ENCODE peak calls at places on chromosome 5, in eight cellular contexts. V, G, O, B, N, I, X and J are unnamed samples.

GRCh38 chr5:176610430-176610763 is 441 bp upstream of the GPRIN1 start:
- DNase-seq in X (no peak), V (no peak), G (peak; percentile 76), I (no peak), O (no peak), N (no peak), B (no peak), J (no peak)

GRCh38 chr5:96344678-96345612 is 88.1 kb downstream of the PCSK1 start:
- DNase-seq in I (no peak), X (peak; percentile 38), G (no peak), B (peak; percentile 92), V (peak; percentile 71), N (peak; percentile 74), O (no peak), J (peak; percentile 94)

GRCh38 chr5:159915913-159916840 is at the start of gene ADRA1B:
- DNase-seq in O (no peak), G (peak; percentile 95), N (no peak), V (peak; percentile 63), I (peak; percentile 86), X (no peak), B (peak; percentile 80), J (peak; percentile 70)

GRCh38 chr5:91109634-91110033 is 273.5 kb downstream of the ARRDC3 start:
- DNase-seq in V (no peak), B (peak; percentile 56), G (no peak), N (peak; percentile 28), O (no peak), I (no peak), X (no peak), J (peak; percentile 57)

GRCh38 chr5:149765932-149766331 is 35.8 kb downstream of the PPARGC1B start:
- DNase-seq in G (no peak), V (no peak), B (no peak), X (peak; percentile 26), N (no peak), I (no peak), O (no peak), J (no peak)

GRCh38 chr5:180790020-180790419 is 12.6 kb downstream of the MGAT1 start:
- DNase-seq in O (no peak), B (no peak), I (no peak), N (no peak), X (peak; percentile 44), V (no peak), G (no peak), J (no peak)

GRCh38 chr5:145975361-145976066 is 39.1 kb downstream of the SH3RF2 start:
- DNase-seq in I (peak; percentile 51), X (no peak), N (peak; percentile 14), V (peak; percentile 97), B (peak; percentile 79), G (no peak), O (no peak), J (peak; percentile 91)

GRCh38 chr5:110027527-110028322 is 338.0 kb downstream of the MAN2A1 start:
- DNase-seq in G (no peak), N (no peak), B (peak; percentile 34), X (no peak), V (peak; percentile 29), I (no peak), O (no peak), J (peak; percentile 51)

GRCh38 chr5:44388504-44389409 is 463 bp downstream of the FGF10 start:
- DNase-seq in V (no peak), N (no peak), I (peak; percentile 44), X (no peak), G (peak; percentile 41), O (no peak), B (peak; percentile 16), J (no peak)

DNA sequence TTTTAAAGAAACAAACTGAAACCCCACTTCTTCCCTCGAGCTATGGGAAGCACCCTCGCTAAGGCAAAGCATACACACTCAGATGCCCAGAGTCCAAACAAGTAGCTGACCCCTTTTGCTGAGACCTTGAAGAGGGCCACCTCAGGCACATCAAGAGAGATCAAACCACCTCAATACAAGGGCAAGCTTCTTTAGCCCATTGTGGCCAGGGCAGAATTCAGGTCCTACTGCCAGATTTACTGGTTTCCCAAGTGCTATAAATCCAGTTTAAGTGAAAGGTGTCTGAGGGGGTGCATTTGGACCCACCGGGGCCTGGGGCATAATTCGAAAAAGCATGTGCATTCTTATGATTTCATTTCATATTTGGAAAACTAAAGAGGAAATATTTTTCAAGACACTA is 40.4 kb downstream of the NEURL1B start:
- DNase-seq in N (no peak), B (no peak), O (no peak), I (no peak), V (no peak), G (no peak), X (no peak), J (no peak)
- TF ChIP-seq CTCF in N (no peak), B (no peak), O (no peak), I (no peak), V (no peak), G (no peak), X (no peak), J (no peak)

GRCh38 chr5:129902806-129903205 is 1.5 kb upstream of the CHSY3 start:
- DNase-seq in G (no peak), B (no peak), V (no peak), N (no peak), I (no peak), X (no peak), O (no peak), J (no peak)

GRCh38 chr5:129903466-129904101 is 681 bp upstream of the CHSY3 start:
- DNase-seq in X (no peak), B (no peak), I (no peak), G (no peak), O (no peak), V (no peak), N (no peak), J (peak; percentile 7)

GRCh38 chr5:129904667-129905466 is 602 bp downstream of the CHSY3 start:
- DNase-seq in O (no peak), V (peak; percentile 20), B (peak; percentile 11), G (peak; percentile 88), N (peak; percentile 14), X (no peak), I (peak; percentile 61), J (peak; percentile 23)

GRCh38 chr5:129904102-129904666 is at the start of gene CHSY3:
- DNase-seq in N (peak; percentile 84), I (peak; percentile 92), V (peak; percentile 86), G (peak; percentile 96), O (peak; percentile 5), B (peak; percentile 90), X (no peak), J (peak; percentile 72)

GRCh38 chr5:129899454-129899853 is 4.8 kb upstream of the CHSY3 start:
- DNase-seq in G (no peak), V (peak; percentile 23), B (peak; percentile 61), N (no peak), I (no peak), X (no peak), O (no peak), J (peak; percentile 72)
- TF ChIP-seq CTCF in G (no peak), V (peak; percentile 34), B (peak; percentile 22), N (peak; percentile 24), I (peak; percentile 56), X (peak; percentile 25), O (no peak), J (peak; percentile 47)

GRCh38 chr5:151028717-151029116 is 8.3 kb downstream of the GPX3 start:
- DNase-seq in X (no peak), I (peak; percentile 84), N (no peak), B (no peak), V (no peak), G (peak; percentile 37), O (no peak), J (no peak)

GRCh38 chr5:151029179-151029855 is 8.9 kb downstream of the GPX3 start:
- DNase-seq in N (no peak), O (no peak), B (no peak), I (peak; percentile 78), V (no peak), X (no peak), G (no peak), J (no peak)

GRCh38 chr5:151031554-151031953 is 11.2 kb downstream of the GPX3 start:
- DNase-seq in V (no peak), B (no peak), X (no peak), G (peak; percentile 43), N (no peak), O (no peak), I (no peak), J (no peak)

GRCh38 chr5:151030377-151030776 is 10.0 kb downstream of the GPX3 start:
- DNase-seq in O (no peak), B (peak; percentile 48), X (no peak), V (no peak), I (peak; percentile 90), N (no peak), G (no peak), J (no peak)

GRCh38 chr5:151029856-151030336 is 9.5 kb downstream of the GPX3 start:
- DNase-seq in G (peak; percentile 79), V (no peak), B (no peak), I (peak; percentile 87), N (no peak), X (no peak), O (no peak), J (no peak)
- TF ChIP-seq CTCF in G (no peak), V (no peak), B (no peak), I (no peak), N (no peak), X (no peak), O (no peak), J (no peak)

DNA sequence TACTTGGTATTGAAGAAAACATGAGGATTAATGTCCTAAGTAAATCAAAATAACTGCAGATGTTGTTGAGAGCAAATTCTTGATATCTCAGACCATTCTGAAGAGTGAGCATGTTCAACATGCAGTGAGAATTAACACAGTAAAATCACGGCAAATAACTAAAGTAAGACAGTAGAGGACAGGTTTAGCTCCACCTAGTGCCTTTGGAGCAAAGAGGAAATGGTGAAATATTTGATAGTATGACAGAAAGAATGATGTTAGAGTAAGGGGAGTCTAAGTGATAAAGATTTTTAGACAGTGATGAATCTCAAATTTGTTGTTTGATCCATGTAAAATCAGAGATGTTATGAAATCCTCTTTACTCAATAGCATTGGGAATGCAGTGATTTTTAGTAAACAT is 424.2 kb downstream of the TMEM161B start:
- DNase-seq in I (no peak), G (no peak), O (no peak), N (no peak), V (no peak), X (no peak), B (no peak), J (no peak)
- TF ChIP-seq CTCF in I (no peak), G (no peak), O (no peak), N (no peak), V (no peak), X (peak; percentile 33), B (no peak), J (no peak)

DNA sequence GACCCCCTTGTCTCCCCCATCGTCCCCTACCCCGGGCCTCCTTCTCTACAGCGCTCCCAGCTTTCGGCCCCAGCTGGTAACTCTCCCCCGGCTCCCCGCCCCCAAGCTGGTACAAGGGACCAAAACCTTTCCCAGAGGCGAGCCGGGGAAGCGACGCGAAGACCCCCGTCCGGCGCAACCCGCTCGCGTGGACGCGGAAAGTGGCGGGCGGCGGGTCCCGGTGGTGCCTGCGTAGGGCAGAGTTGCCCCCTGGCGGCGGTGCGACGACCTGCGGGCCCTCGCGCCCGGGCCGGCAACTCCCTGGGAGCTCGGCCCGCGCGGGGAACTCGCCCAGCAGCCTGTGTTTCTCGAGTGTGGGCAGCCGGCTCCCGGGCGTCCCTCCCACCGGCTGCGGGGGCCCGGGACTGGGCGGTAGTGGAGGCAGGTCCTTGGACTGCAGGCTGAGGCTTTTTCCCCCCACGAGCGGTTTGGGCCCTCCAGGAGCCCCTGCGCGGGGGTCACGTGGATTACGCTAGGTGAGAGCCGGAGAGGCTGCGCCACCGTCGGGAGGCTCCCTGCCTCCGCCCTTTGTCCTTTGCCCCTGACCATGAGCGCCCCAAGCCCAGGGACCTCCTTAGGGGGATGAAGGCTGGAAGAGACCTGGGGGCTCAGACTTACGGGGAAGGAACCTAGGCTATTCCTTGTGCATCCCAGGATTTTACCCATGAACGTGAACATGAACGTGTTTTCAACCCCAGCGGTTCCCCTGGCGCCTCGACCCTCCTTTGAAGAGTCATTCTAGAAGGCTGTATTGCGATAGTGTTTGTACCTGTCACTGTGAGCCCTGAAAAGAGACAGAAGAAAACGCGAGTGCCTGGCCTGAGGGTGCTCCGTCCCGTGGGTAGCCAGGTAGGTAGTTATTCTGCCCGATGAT is 2.9 kb upstream of the FOXD1 start:
- DNase-seq in O (no peak), X (peak; percentile 27), B (peak; percentile 61), V (peak; percentile 56), I (peak; percentile 82), N (peak; percentile 63), G (peak; percentile 95), J (peak; percentile 69)
- TF ChIP-seq CTCF in O (peak; percentile 80), X (peak; percentile 66), B (peak; percentile 40), V (peak; percentile 57), I (peak; percentile 80), N (peak; percentile 76), G (peak; percentile 88), J (peak; percentile 54)